ENCODE peak calls at places on chromosomes 6 and 20, in four cellular contexts. I, X, J and E are unnamed samples.

GRCh38 chr6:129206761-129207330 is 323.9 kb downstream of the LAMA2 start:
- DNase-seq in I (no peak), X (no peak), J (no peak), E (no peak)

GRCh38 chr20:51767018-51767866 is 948 bp downstream of the ATP9A start:
- DNase-seq in I (peak; percentile 92), X (peak; percentile 45), J (peak; percentile 85), E (peak; percentile 61)

GRCh38 chr6:149933036-149933435 is 8.8 kb upstream of the ULBP2 start:
- DNase-seq in I (no peak), X (no peak), J (no peak), E (peak; percentile 47)

GRCh38 chr6:1027795-1028569 is 283.9 kb upstream of the FOXQ1 start:
- DNase-seq in I (no peak), X (no peak), J (no peak), E (peak; percentile 32)

GRCh38 chr6:37657117-37657886 is 40.4 kb downstream of the MDGA1 start:
- DNase-seq in I (no peak), X (no peak), J (peak; percentile 47), E (no peak)

GRCh38 chr6:52162940-52163908 is 23.0 kb upstream of the IL17A start:
- DNase-seq in I (no peak), X (no peak), J (peak; percentile 54), E (no peak)

GRCh38 chr6:113634352-113635163 is 222.6 kb upstream of the MARCKS start:
- DNase-seq in I (no peak), X (no peak), J (no peak), E (no peak)

GRCh38 chr6:16132909-16133308 is 4.0 kb downstream of the MYLIP start:
- DNase-seq in I (no peak), X (peak; percentile 59), J (no peak), E (no peak)

GRCh38 chr20:43543138-43543537 is 15.7 kb upstream of the SGK2 start:
- DNase-seq in I (no peak), X (no peak), J (no peak), E (no peak)

GRCh38 chr20:38067717-38068365 is 34.3 kb downstream of the RPRD1B start:
- DNase-seq in I (no peak), X (no peak), J (no peak), E (no peak)

GRCh38 chr20:54456972-54457371 is 18.4 kb upstream of the DOK5 start:
- DNase-seq in I (no peak), X (no peak), J (no peak), E (no peak)

GRCh38 chr6:33989016-33989854 is 156.7 kb downstream of the GRM4 start:
- DNase-seq in I (peak; percentile 27), X (no peak), J (no peak), E (no peak)

GRCh38 chr6:94367316-94367715 is 948.0 kb upstream of the EPHA7 start:
- DNase-seq in I (no peak), X (no peak), J (no peak), E (no peak)

GRCh38 chr20:9838035-9838377 is 870 bp downstream of the PAK5 start:
- DNase-seq in I (no peak), X (no peak), J (no peak), E (no peak)

GRCh38 chr6:12017876-12018401 is 5.8 kb downstream of the HIVEP1 start:
- DNase-seq in I (no peak), X (no peak), J (no peak), E (no peak)

GRCh38 chr20:58717278-58718091 is 24.9 kb downstream of the NPEPL1 start:
- DNase-seq in I (peak; percentile 44), X (peak; percentile 11), J (no peak), E (peak; percentile 40)

GRCh38 chr6:158666637-158667359 is 16.9 kb downstream of the SYTL3 start:
- DNase-seq in I (no peak), X (peak; percentile 71), J (no peak), E (peak; percentile 53)

GRCh38 chr20:18224968-18225568 is 63.3 kb upstream of the ZNF133 start:
- DNase-seq in I (no peak), X (peak; percentile 28), J (peak; percentile 12), E (no peak)

GRCh38 chr20:51462566-51463276 is 79.8 kb downstream of the NFATC2 start:
- DNase-seq in I (peak; percentile 69), X (peak; percentile 86), J (no peak), E (peak; percentile 82)

GRCh38 chr6:33192105-33192646 is at the start of gene COL11A2:
- DNase-seq in I (no peak), X (no peak), J (no peak), E (no peak)

GRCh38 chr20:62263396-62263795 is 25.1 kb downstream of the OSBPL2 start:
- DNase-seq in I (no peak), X (no peak), J (no peak), E (no peak)

GRCh38 chr6:130955755-130956154 is 107.3 kb downstream of the EPB41L2 start:
- DNase-seq in I (no peak), X (no peak), J (no peak), E (no peak)

GRCh38 chr6:150298676-150299075 is 70.1 kb upstream of the IYD start:
- DNase-seq in I (no peak), X (no peak), J (no peak), E (no peak)

GRCh38 chr6:34231566-34232336 is 4.9 kb upstream of the HMGA1 start:
- DNase-seq in I (no peak), X (no peak), J (no peak), E (no peak)

GRCh38 chr20:1918766-1919165 is 23.6 kb downstream of the SIRPA start:
- DNase-seq in I (no peak), X (no peak), J (no peak), E (no peak)

GRCh38 chr20:30486103-30486478 is 771.4 kb upstream of the DEFB115 start:
- DNase-seq in I (no peak), X (no peak), J (no peak), E (no peak)

DNA sequence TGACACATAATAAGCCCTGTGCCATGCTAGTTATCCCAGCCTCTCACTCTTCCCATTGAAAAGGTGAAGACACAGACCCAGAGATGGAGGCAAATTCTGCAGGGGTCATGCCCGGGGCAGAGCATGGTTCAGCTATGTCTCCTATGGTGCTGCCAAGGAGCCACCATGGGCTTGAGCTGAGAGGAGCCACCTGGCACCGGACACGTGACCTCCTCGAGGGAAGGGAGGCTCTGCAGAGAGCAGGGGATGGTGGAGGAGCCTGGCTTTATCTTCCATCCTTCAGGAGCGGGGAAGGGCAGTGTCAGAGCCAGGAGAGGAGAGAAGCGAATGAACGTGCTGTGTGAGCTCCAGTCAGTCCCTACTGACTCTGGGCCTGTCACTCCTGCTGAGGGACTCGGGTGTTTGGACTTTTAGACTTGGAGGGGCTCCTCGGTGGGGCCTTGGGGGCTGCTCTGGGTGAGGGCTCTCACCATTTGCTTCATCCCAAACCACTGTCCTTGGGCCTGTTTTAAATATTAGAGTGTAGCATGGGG is 11.1 kb upstream of the CCN5 start:
- DNase-seq in I (no peak), X (no peak), J (no peak), E (no peak)
- H3K27ac ChIP-seq in I (no peak overlapping the region), X (peak overlapping the region; percentile 84), J (no peak overlapping the region), E (peak overlapping the region; percentile 83)

GRCh38 chr6:112081569-112081968 is 5.7 kb downstream of the TUBE1 start:
- DNase-seq in I (no peak), X (no peak), J (no peak), E (no peak)

GRCh38 chr6:112087916-112088315 is 525 bp downstream of the FAM229B start:
- DNase-seq in I (no peak), X (no peak), J (no peak), E (no peak)

GRCh38 chr6:112085666-112086065 is 1.6 kb downstream of the TUBE1 start:
- DNase-seq in I (no peak), X (no peak), J (no peak), E (no peak)

GRCh38 chr6:112087136-112087908 is at the start of the genes FAM229B and TUBE1:
- DNase-seq in I (peak; percentile 97), X (peak; percentile 90), J (peak; percentile 93), E (peak; percentile 94)

GRCh38 chr6:112086744-112087135 is 542 bp downstream of the TUBE1 start:
- DNase-seq in I (no peak), X (no peak), J (peak; percentile 34), E (no peak)
- TF ChIP-seq CTCF in I (no peak), X (no peak), J (peak; percentile 40), E (no peak)

DNA sequence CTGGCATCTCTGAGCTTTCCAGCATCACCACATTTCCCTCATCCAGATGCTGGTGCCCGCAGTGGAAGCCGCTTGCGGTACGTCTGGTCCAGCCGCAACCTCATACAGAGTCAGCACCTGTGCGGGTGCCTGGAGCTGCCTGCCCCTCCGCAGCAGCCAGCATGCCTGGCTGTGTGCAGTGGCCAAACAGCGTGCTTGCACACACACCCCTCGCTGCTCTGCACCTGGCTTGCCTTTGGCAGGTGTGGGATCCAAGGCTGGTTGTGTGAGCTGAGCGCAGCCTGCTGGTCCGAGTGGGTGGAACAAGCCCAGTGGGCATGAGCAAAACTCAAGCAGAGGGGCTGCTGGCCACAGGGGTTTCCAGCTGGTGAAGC is 3.1 kb upstream of the HINT3 start:
- DNase-seq in I (peak; percentile 68), X (no peak), J (no peak), E (no peak)
- H3K4me1 ChIP-seq in I (no peaks in the 10 kb centered on the region), X (peaks cover 8% of the 10 kb centered on the region), J (peaks cover 10% of the 10 kb centered on the region), E (peaks cover 17% of the 10 kb centered on the region)

GRCh38 chr6:6863957-6864639 is 243.7 kb upstream of the RREB1 start:
- DNase-seq in I (peak; percentile 45), X (no peak), J (no peak), E (no peak)
- H3K27ac ChIP-seq in I (no peak overlapping the region), X (no peak overlapping the region), J (no peak overlapping the region), E (no peak overlapping the region)

DNA sequence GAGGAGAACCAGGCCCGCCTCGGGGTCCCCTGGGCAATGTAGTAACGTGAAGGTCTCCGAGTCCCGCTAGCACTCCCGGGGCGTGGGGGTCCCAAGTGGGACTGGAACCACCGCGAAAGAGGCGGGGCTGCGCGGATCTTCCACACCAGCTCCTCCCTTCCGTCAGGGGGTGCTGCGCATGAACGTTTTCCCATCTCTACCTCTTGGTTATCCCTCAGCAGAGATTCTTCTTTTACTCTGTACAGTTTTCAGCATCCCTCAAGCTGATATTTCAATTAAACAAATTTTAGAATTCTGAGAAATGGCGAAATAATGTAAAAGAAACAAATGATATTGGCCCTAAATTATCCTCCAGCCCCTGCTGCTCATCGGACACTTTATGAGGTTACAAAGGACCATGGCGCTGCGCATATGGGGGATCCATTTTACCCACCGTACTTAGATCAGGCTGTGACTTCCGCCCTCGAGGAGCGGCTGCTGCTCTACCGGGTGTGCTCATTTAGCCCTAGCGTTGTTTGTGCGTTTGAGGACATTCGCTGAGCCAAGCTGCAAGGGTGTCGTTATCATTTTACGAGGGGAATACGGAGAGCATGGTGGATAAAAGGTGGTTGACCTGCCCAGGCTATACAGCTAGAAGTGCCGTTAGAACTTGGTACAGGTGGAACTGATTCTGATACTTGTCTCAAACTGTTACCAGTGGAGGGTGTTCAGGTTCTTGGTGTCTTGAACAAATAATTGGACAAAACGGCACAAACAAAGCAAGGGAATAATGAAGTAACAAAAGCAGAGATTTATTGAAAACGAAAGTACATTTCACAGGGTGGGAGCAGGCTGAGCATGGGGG is 75.2 kb upstream of the CHD6 start:
- DNase-seq in I (peak; percentile 93), X (peak; percentile 84), J (peak; percentile 90), E (peak; percentile 90)
- TF ChIP-seq CTCF in I (peak; percentile 50), X (no peak), J (peak; percentile 69), E (peak; percentile 61)

DNA sequence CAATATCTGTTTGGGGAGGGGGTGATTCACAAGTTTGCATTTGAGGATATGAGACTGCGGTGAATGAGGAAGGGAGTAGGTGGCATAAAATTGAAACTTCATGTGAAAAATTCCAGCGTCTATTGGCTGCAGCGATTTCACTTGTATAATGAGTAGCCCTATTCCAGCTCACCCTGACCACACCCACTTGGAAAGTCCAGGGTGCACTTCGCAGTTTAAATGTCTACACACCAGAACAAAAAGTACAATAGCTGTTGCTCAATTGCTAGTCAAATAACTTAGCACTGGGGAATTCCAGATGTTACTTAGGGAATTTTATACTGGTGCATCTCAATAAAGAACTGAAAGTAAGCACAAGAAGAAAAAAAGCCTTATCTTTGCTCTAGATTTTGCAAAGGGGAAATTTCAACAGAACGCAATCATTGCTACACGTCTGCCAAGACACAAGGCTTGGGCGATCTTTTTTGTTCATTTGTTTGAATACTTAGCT is 6.3 kb downstream of the TNFAIP3 start:
- DNase-seq in I (peak; percentile 92), X (peak; percentile 81), J (no peak), E (peak; percentile 91)
- H3K4me1 ChIP-seq in I (peaks cover 33% of the 10 kb centered on the region), X (peaks cover 48% of the 10 kb centered on the region), J (no peaks in the 10 kb centered on the region), E (no peaks in the 10 kb centered on the region)